ENCODE peak calls at places on chromosomes 1 and 21, in ten cellular contexts. One of them, this sample, is unnamed.

GRCh38 chr1:226402615-226403521 is 5.0 kb downstream of the PARP1 start:
- DNase-seq in MM.1S: no peak
- DNase-seq in heart left ventricle: no peak
- DNase-seq in osteoblast: no peak
- DNase-seq in PC-3: no peak
- DNase-seq in breast epithelium: no peak
- DNase-seq in stomach: no peak
- DNase-seq in neural progenitor cell: no peak
- DNase-seq in transverse colon: no peak
- DNase-seq in CD8-positive, alpha-beta T cell: peak
- DNase-seq in this sample: no peak

GRCh38 chr1:176058686-176059085 is 148.4 kb downstream of the COP1 start:
- DNase-seq in heart left ventricle: no peak
- DNase-seq in MM.1S: no peak
- DNase-seq in PC-3: no peak
- DNase-seq in breast epithelium: no peak
- DNase-seq in stomach: no peak
- DNase-seq in osteoblast: peak
- DNase-seq in transverse colon: no peak
- DNase-seq in neural progenitor cell: peak
- DNase-seq in CD8-positive, alpha-beta T cell: no peak
- DNase-seq in this sample: no peak

GRCh38 chr1:230355128-230355527 is 71.0 kb downstream of the PGBD5 start:
- DNase-seq in heart left ventricle: no peak
- DNase-seq in osteoblast: no peak
- DNase-seq in stomach: no peak
- DNase-seq in breast epithelium: no peak
- DNase-seq in neural progenitor cell: no peak
- DNase-seq in PC-3: no peak
- DNase-seq in CD8-positive, alpha-beta T cell: no peak
- DNase-seq in transverse colon: no peak
- DNase-seq in MM.1S: no peak
- DNase-seq in this sample: no peak

GRCh38 chr1:229363723-229364122 is 20.9 kb upstream of the CCSAP start:
- DNase-seq in stomach: no peak
- DNase-seq in heart left ventricle: no peak
- DNase-seq in breast epithelium: no peak
- DNase-seq in MM.1S: no peak
- DNase-seq in PC-3: no peak
- DNase-seq in CD8-positive, alpha-beta T cell: no peak
- DNase-seq in transverse colon: no peak
- DNase-seq in neural progenitor cell: peak
- DNase-seq in osteoblast: no peak
- DNase-seq in this sample: peak

GRCh38 chr1:201709564-201710295 is 119.2 kb upstream of the IPO9 start:
- DNase-seq in MM.1S: peak
- DNase-seq in CD8-positive, alpha-beta T cell: peak
- DNase-seq in transverse colon: peak
- DNase-seq in heart left ventricle: peak
- DNase-seq in osteoblast: peak
- DNase-seq in PC-3: peak
- DNase-seq in breast epithelium: peak
- DNase-seq in stomach: peak
- DNase-seq in neural progenitor cell: peak
- DNase-seq in this sample: no peak

GRCh38 chr1:113684153-113684541 is 75.1 kb downstream of the PHTF1 start:
- DNase-seq in CD8-positive, alpha-beta T cell: no peak
- DNase-seq in PC-3: no peak
- DNase-seq in MM.1S: no peak
- DNase-seq in stomach: no peak
- DNase-seq in heart left ventricle: peak
- DNase-seq in transverse colon: peak
- DNase-seq in osteoblast: no peak
- DNase-seq in breast epithelium: no peak
- DNase-seq in neural progenitor cell: no peak
- DNase-seq in this sample: no peak

GRCh38 chr1:160981584-160982411 is 27.2 kb upstream of the ITLN2 start:
- DNase-seq in neural progenitor cell: peak
- DNase-seq in PC-3: no peak
- DNase-seq in CD8-positive, alpha-beta T cell: no peak
- DNase-seq in transverse colon: no peak
- DNase-seq in MM.1S: no peak
- DNase-seq in breast epithelium: no peak
- DNase-seq in osteoblast: peak
- DNase-seq in heart left ventricle: no peak
- DNase-seq in stomach: peak
- DNase-seq in this sample: no peak

GRCh38 chr1:1432566-1432950 is 2.9 kb upstream of the VWA1 start:
- DNase-seq in CD8-positive, alpha-beta T cell: no peak
- DNase-seq in neural progenitor cell: no peak
- DNase-seq in transverse colon: no peak
- DNase-seq in MM.1S: no peak
- DNase-seq in PC-3: no peak
- DNase-seq in breast epithelium: no peak
- DNase-seq in stomach: no peak
- DNase-seq in osteoblast: peak
- DNase-seq in heart left ventricle: no peak
- DNase-seq in this sample: no peak

GRCh38 chr1:230105754-230106625 is 39.0 kb downstream of the GALNT2 start:
- DNase-seq in transverse colon: no peak
- DNase-seq in MM.1S: peak
- DNase-seq in breast epithelium: no peak
- DNase-seq in PC-3: peak
- DNase-seq in heart left ventricle: no peak
- DNase-seq in CD8-positive, alpha-beta T cell: no peak
- DNase-seq in neural progenitor cell: no peak
- DNase-seq in osteoblast: peak
- DNase-seq in stomach: no peak
- DNase-seq in this sample: no peak

GRCh38 chr1:3695326-3696217 is 43.3 kb downstream of the TP73 start:
- DNase-seq in MM.1S: no peak
- DNase-seq in stomach: peak
- DNase-seq in osteoblast: peak
- DNase-seq in CD8-positive, alpha-beta T cell: no peak
- DNase-seq in breast epithelium: no peak
- DNase-seq in neural progenitor cell: peak
- DNase-seq in transverse colon: peak
- DNase-seq in heart left ventricle: peak
- DNase-seq in PC-3: peak
- DNase-seq in this sample: no peak

GRCh38 chr1:170734412-170735175 is 70.7 kb downstream of the PRRX1 start:
- DNase-seq in stomach: no peak
- DNase-seq in neural progenitor cell: no peak
- DNase-seq in PC-3: peak
- DNase-seq in heart left ventricle: no peak
- DNase-seq in breast epithelium: no peak
- DNase-seq in CD8-positive, alpha-beta T cell: no peak
- DNase-seq in osteoblast: peak
- DNase-seq in MM.1S: no peak
- DNase-seq in transverse colon: no peak
- DNase-seq in this sample: no peak

GRCh38 chr21:43194303-43195130 is 25.7 kb downstream of the CRYAA start:
- DNase-seq in CD8-positive, alpha-beta T cell: peak
- DNase-seq in heart left ventricle: peak
- DNase-seq in osteoblast: peak
- DNase-seq in neural progenitor cell: no peak
- DNase-seq in breast epithelium: peak
- DNase-seq in stomach: no peak
- DNase-seq in MM.1S: no peak
- DNase-seq in transverse colon: no peak
- DNase-seq in PC-3: no peak
- DNase-seq in this sample: no peak

GRCh38 chr1:212689196-212689710 is 10.4 kb downstream of the BATF3 start:
- DNase-seq in transverse colon: no peak
- DNase-seq in breast epithelium: no peak
- DNase-seq in osteoblast: no peak
- DNase-seq in neural progenitor cell: no peak
- DNase-seq in PC-3: no peak
- DNase-seq in heart left ventricle: no peak
- DNase-seq in stomach: no peak
- DNase-seq in CD8-positive, alpha-beta T cell: no peak
- DNase-seq in MM.1S: no peak
- DNase-seq in this sample: peak

GRCh38 chr1:11061652-11062365 is 2.0 kb upstream of the SRM start:
- DNase-seq in neural progenitor cell: no peak
- DNase-seq in MM.1S: no peak
- DNase-seq in stomach: no peak
- DNase-seq in breast epithelium: no peak
- DNase-seq in heart left ventricle: no peak
- DNase-seq in osteoblast: peak
- DNase-seq in CD8-positive, alpha-beta T cell: no peak
- DNase-seq in transverse colon: no peak
- DNase-seq in PC-3: no peak
- DNase-seq in this sample: no peak
- TF ChIP-seq CTCF in neural progenitor cell: no peak
- TF ChIP-seq CTCF in MM.1S: no peak
- TF ChIP-seq CTCF in stomach: no peak
- TF ChIP-seq CTCF in breast epithelium: no peak
- TF ChIP-seq CTCF in heart left ventricle: no peak
- TF ChIP-seq CTCF in osteoblast: no peak
- TF ChIP-seq CTCF in CD8-positive, alpha-beta T cell: no peak
- TF ChIP-seq CTCF in transverse colon: no peak
- TF ChIP-seq CTCF in PC-3: no peak
- TF ChIP-seq CTCF in this sample: no peak

DNA sequence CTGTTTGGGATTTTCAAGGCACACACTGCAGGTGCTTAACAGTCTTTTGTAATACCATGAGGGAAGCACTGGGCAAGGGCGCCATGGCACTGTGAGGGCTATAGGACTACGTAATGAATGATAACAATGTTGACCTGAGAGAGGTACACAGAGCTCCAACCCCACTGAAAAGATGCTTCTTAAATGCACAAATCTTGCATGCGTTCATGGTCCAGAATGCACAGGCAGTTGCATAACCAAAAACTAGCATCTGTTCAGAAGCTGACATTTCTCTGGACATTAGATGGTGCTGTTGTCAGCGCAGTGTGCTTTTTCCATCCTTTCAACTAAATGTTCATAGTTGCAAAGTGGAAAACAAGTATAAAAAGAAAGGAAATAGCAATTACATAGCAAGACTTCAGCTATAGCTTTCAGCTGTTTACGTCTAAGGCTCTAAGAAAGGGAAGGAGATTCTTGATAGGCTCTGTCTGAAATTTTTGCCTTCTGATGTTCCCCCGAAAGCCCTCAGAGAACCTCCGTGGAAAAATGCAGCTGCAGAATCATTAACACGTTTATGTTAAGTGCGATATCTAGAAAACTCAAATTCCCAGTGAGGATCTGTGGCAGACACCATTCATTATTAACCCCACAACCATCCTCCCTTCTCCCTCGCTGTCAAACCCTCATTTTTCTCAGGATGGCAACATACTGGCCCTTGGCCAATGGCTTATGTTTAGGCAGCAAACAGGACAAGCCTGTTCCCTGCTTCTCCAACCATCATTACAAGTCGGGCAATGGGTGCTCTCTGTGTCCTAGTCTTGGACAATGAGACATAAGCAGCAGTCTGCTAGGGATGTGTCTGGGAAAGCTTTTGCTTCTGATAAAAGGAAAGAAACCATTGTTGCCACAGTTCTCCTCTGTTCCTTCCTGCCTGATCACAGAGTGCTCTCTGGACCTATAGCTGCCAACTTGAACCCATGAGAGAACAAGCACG is 8.2 kb upstream of the TARBP1 start:
- DNase-seq in heart left ventricle: peak
- DNase-seq in breast epithelium: no peak
- DNase-seq in neural progenitor cell: no peak
- DNase-seq in osteoblast: peak
- DNase-seq in transverse colon: peak
- DNase-seq in MM.1S: peak
- DNase-seq in CD8-positive, alpha-beta T cell: no peak
- DNase-seq in stomach: peak
- DNase-seq in PC-3: peak
- DNase-seq in this sample: no peak
- H3K4me3 ChIP-seq in heart left ventricle: no peak
- H3K4me3 ChIP-seq in breast epithelium: peak
- H3K4me3 ChIP-seq in neural progenitor cell: no peak
- H3K4me3 ChIP-seq in osteoblast: peak
- H3K4me3 ChIP-seq in transverse colon: no peak
- H3K4me3 ChIP-seq in MM.1S: no peak
- H3K4me3 ChIP-seq in CD8-positive, alpha-beta T cell: no peak
- H3K4me3 ChIP-seq in stomach: no peak
- H3K4me3 ChIP-seq in PC-3: peak
- H3K4me3 ChIP-seq in this sample: no peak

DNA sequence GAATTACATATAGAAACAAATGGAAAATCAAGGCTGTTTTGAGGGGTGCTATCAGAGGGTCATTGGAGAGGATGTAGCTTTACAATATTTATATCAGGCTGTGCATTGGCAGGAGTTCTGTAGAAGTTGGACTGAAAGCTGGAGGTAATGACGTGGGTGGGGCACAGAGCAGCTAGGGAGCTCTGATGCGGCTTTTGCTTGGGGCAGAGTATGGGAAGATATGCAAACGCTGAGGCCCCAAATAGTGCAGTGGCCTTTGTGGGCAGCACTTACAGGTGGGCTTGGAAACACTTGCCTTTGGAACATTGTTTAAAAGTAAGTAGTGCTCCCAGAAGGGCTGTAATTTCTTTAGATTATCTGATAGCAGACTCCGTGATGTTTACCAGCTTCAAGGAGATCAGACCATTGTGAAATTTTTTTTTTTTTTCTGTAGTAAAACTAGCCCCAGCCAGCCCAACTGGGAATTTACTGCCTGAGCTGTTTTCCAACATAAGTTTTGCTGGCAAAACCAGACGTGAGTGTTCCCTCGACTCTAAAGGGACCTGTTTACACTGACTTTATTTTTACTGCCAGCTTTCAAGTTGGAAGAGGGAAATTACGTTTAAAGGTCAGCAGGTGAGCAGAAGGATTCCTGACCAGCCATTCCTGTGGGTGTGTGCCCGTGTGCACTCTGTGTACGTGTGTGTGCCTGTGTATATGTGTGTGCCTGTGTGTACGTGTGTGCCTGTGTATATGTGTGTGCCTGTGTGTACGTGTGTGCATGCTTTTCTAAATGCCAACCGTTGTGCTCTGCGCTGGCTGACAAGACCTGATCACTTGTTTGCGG is at the start of gene MAB21L3:
- DNase-seq in neural progenitor cell: no peak
- DNase-seq in MM.1S: no peak
- DNase-seq in heart left ventricle: no peak
- DNase-seq in CD8-positive, alpha-beta T cell: no peak
- DNase-seq in breast epithelium: no peak
- DNase-seq in PC-3: peak
- DNase-seq in osteoblast: no peak
- DNase-seq in transverse colon: peak
- DNase-seq in stomach: no peak
- DNase-seq in this sample: no peak
- H3K27ac ChIP-seq in neural progenitor cell: no peak
- H3K27ac ChIP-seq in MM.1S: no peak
- H3K27ac ChIP-seq in heart left ventricle: no peak
- H3K27ac ChIP-seq in CD8-positive, alpha-beta T cell: no peak
- H3K27ac ChIP-seq in breast epithelium: peak
- H3K27ac ChIP-seq in PC-3: peak
- H3K27ac ChIP-seq in osteoblast: no peak
- H3K27ac ChIP-seq in transverse colon: peak
- H3K27ac ChIP-seq in stomach: peak
- H3K27ac ChIP-seq in this sample: no peak

DNA sequence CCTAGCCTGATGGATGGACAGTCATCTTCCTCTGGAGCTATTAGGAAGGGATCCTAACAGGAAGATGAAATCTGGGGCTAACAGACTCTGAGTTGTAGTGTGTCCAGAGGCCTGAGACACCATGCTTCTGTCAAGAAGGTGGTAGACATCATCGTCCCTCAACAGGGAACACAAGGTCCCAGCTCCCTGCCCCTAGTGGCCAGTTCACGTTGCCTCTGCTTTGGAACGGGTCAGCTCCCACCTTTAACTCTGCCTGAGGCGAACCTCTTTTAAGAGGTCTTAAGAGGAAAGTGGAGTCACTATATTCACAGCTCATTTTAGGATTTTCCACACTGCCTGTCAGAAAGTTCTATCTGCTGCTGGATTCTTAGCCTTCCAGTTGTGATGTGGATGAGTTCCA is 28.3 kb downstream of the LRRC71 start:
- DNase-seq in neural progenitor cell: peak
- DNase-seq in heart left ventricle: no peak
- DNase-seq in breast epithelium: no peak
- DNase-seq in PC-3: no peak
- DNase-seq in MM.1S: no peak
- DNase-seq in transverse colon: no peak
- DNase-seq in stomach: no peak
- DNase-seq in CD8-positive, alpha-beta T cell: no peak
- DNase-seq in osteoblast: peak
- DNase-seq in this sample: no peak
- TF ChIP-seq CTCF in neural progenitor cell: peak
- TF ChIP-seq CTCF in heart left ventricle: no peak
- TF ChIP-seq CTCF in breast epithelium: no peak
- TF ChIP-seq CTCF in PC-3: peak
- TF ChIP-seq CTCF in MM.1S: peak
- TF ChIP-seq CTCF in transverse colon: no peak
- TF ChIP-seq CTCF in stomach: no peak
- TF ChIP-seq CTCF in CD8-positive, alpha-beta T cell: no peak
- TF ChIP-seq CTCF in osteoblast: peak
- TF ChIP-seq CTCF in this sample: no peak

This sample was measured in vagina.